ENCODE peak calls at places on chromosomes 4 and X, in nine cellular contexts. T is hypothalamus, H is GM13977, O is MV-4-11, I is choroid plexus epithelial cell, P is AG09309, R is ureter, D is foreskin fibroblast, F is erythroblast. B is an unnamed sample.

GRCh38 chr4:156291317-156291716 is 337.7 kb upstream of the CTSO start:
- DNase-seq in T (no peak), H (no peak), O (no peak), I (peak), P (peak), R (no peak), D (peak), F (no peak), B (no peak)

GRCh38 chr4:118180776-118181175 is 146.5 kb downstream of the NDST3 start:
- DNase-seq in T (no peak), H (no peak), O (no peak), I (no peak), P (no peak), R (no peak), D (peak), F (no peak), B (no peak)

GRCh38 chrX:49844622-49845021 is 15.5 kb downstream of the PAGE4 start:
- DNase-seq in T (no peak), H (no peak), O (no peak), I (no peak), P (no peak), R (no peak), D (no peak), F (no peak), B (no peak)

GRCh38 chr4:168522371-168522770 is 25.5 kb downstream of the PALLD start:
- DNase-seq in T (no peak), H (no peak), O (no peak), I (no peak), P (no peak), R (no peak), D (no peak), F (no peak), B (no peak)

GRCh38 chrX:154435171-154435733 is 1.7 kb upstream of the GDI1 start:
- DNase-seq in T (no peak), H (no peak), O (no peak), I (no peak), P (no peak), R (no peak), D (no peak), F (no peak), B (no peak)

GRCh38 chr4:180377741-180378140 is 1865.5 kb upstream of the TENM3 start:
- DNase-seq in T (no peak), H (no peak), O (no peak), I (no peak), P (no peak), R (no peak), D (no peak), F (no peak), B (no peak)

GRCh38 chr4:4639370-4639769 is 97.5 kb upstream of the STX18 start:
- DNase-seq in T (no peak), H (no peak), O (no peak), I (no peak), P (no peak), R (no peak), D (no peak), F (no peak), B (no peak)

GRCh38 chr4:127975121-127975770 is 10.0 kb downstream of the ABHD18 start:
- DNase-seq in T (no peak), H (no peak), O (peak), I (peak), P (no peak), R (no peak), D (peak), F (no peak), B (no peak)

GRCh38 chrX:20545538-20545937 is 278.8 kb upstream of the RPS6KA3 start:
- DNase-seq in T (no peak), H (no peak), O (no peak), I (peak), P (peak), R (no peak), D (no peak), F (no peak), B (no peak)

GRCh38 chr4:7275067-7275466 is 82.7 kb downstream of the SORCS2 start:
- DNase-seq in T (no peak), H (no peak), O (no peak), I (no peak), P (no peak), R (no peak), D (no peak), F (no peak), B (no peak)

GRCh38 chr4:95643627-95644026 is 94.9 kb upstream of the UNC5C start:
- DNase-seq in T (no peak), H (no peak), O (no peak), I (no peak), P (no peak), R (no peak), D (no peak), F (no peak), B (no peak)

GRCh38 chr4:183443609-183444148 is 757 bp upstream of the CDKN2AIP start:
- DNase-seq in T (no peak), H (no peak), O (peak), I (peak), P (no peak), R (peak), D (no peak), F (peak), B (no peak)

GRCh38 chr4:138320856-138321255 is 78.7 kb upstream of the SLC7A11 start:
- DNase-seq in T (no peak), H (no peak), O (no peak), I (no peak), P (no peak), R (no peak), D (no peak), F (no peak), B (no peak)

GRCh38 chr4:8332891-8333331 is 63.4 kb downstream of the HTRA3 start:
- DNase-seq in T (no peak), H (no peak), O (no peak), I (no peak), P (no peak), R (no peak), D (no peak), F (no peak), B (no peak)

GRCh38 chr4:87180767-87181166 is 39.7 kb downstream of the KLHL8 start:
- DNase-seq in T (no peak), H (no peak), O (no peak), I (peak), P (no peak), R (no peak), D (peak), F (no peak), B (no peak)

GRCh38 chr4:165631208-165631894 is 241.7 kb upstream of the TLL1 start:
- DNase-seq in T (no peak), H (no peak), O (no peak), I (no peak), P (no peak), R (no peak), D (peak), F (no peak), B (no peak)

GRCh38 chr4:1238676-1239000 is 10.3 kb downstream of the CTBP1 start:
- DNase-seq in T (no peak), H (no peak), O (no peak), I (no peak), P (no peak), R (no peak), D (no peak), F (no peak), B (no peak)

GRCh38 chrX:39896951-39897740 is 200.6 kb downstream of the BCOR start:
- DNase-seq in T (no peak), H (no peak), O (no peak), I (peak), P (no peak), R (peak), D (peak), F (no peak), B (peak)

GRCh38 chr4:43716721-43717395 is 731.8 kb downstream of the KCTD8 start:
- DNase-seq in T (no peak), H (no peak), O (no peak), I (no peak), P (no peak), R (no peak), D (no peak), F (no peak), B (no peak)

GRCh38 chrX:68878977-68879376 is 50.2 kb downstream of the EFNB1 start:
- DNase-seq in T (no peak), H (no peak), O (no peak), I (no peak), P (no peak), R (peak), D (no peak), F (no peak), B (peak)

GRCh38 chr4:4659871-4660651 is 118.2 kb upstream of the STX18 start:
- DNase-seq in T (no peak), H (no peak), O (peak), I (peak), P (peak), R (no peak), D (peak), F (no peak), B (no peak)

GRCh38 chrX:38616904-38617303 is 55.6 kb downstream of the TSPAN7 start:
- DNase-seq in T (no peak), H (no peak), O (no peak), I (no peak), P (no peak), R (no peak), D (no peak), F (peak), B (no peak)

GRCh38 chr4:181030961-181031360 is 1212.2 kb upstream of the TENM3 start:
- DNase-seq in T (no peak), H (no peak), O (no peak), I (peak), P (peak), R (no peak), D (no peak), F (no peak), B (no peak)

GRCh38 chrX:13694359-13694758 is 5.4 kb downstream of the RAB9A start:
- DNase-seq in T (no peak), H (no peak), O (no peak), I (peak), P (no peak), R (no peak), D (peak), F (no peak), B (no peak)

B was measured in mucosa of gallbladder.